ENCODE peak calls at places on chromosome 22, in four cellular contexts. S is IMR-90, R is mesenchymal stem cell, I is GM12878. K is an unnamed sample. For H3K36me3, the result is how much of the 10 kb centered on the place peaks cover.

GRCh38 chr22:23784215-23784732 is 2.5 kb upstream of the SMARCB1 start:
- DNase-seq in S (peak), R (peak), I (no peak), K (no peak)

GRCh38 chr22:20537325-20537756 is 29.9 kb downstream of the MED15 start:
- DNase-seq in S (no peak), R (no peak), I (no peak), K (no peak)

GRCh38 chr22:50304528-50305392 is 2.7 kb downstream of the PLXNB2 start:
- DNase-seq in S (no peak), R (no peak), I (no peak), K (peak)

GRCh38 chr22:21942407-21942895 is 10.2 kb downstream of the PPM1F start:
- DNase-seq in S (peak), R (peak), I (no peak), K (peak)

GRCh38 chr22:48940988-48941902 is 886.4 kb downstream of the BRD1 start:
- DNase-seq in S (no peak), R (no peak), I (no peak), K (no peak)

GRCh38 chr22:36435516-36436415 is 45.7 kb downstream of the TXN2 start:
- DNase-seq in S (no peak), R (peak), I (peak), K (no peak)

GRCh38 chr22:18100781-18101180 is 9.8 kb upstream of the TUBA8 start:
- DNase-seq in S (no peak), R (no peak), I (no peak), K (no peak)

GRCh38 chr22:47687364-47687655 is 924.9 kb downstream of the TBC1D22A start:
- DNase-seq in S (no peak), R (no peak), I (no peak), K (no peak)

GRCh38 chr22:47192651-47193437 is 430.4 kb downstream of the TBC1D22A start:
- DNase-seq in S (no peak), R (no peak), I (no peak), K (no peak)

GRCh38 chr22:49903322-49904039 is 14.8 kb downstream of the ALG12 start:
- DNase-seq in S (no peak), R (no peak), I (no peak), K (no peak)

GRCh38 chr22:27137809-27138400 is 480.5 kb downstream of the MIAT start:
- DNase-seq in S (no peak), R (no peak), I (no peak), K (no peak)

GRCh38 chr22:30829901-30830550 is 135.4 kb downstream of the OSBP2 start:
- DNase-seq in S (peak), R (no peak), I (no peak), K (peak)

GRCh38 chr22:19405133-19405532 is 26.4 kb downstream of the HIRA start:
- DNase-seq in S (no peak), R (no peak), I (no peak), K (no peak)
- H3K36me3 ChIP-seq in S (under half), R (under half), I (under half), K (under half)

GRCh38 chr22:46104881-46105493 is 45.3 kb upstream of the PPARA start:
- DNase-seq in S (no peak), R (no peak), I (no peak), K (peak)

GRCh38 chr22:46103181-46103580 is 47.1 kb upstream of the PPARA start:
- DNase-seq in S (no peak), R (no peak), I (no peak), K (no peak)

GRCh38 chr22:46104170-46104880 is 46.0 kb upstream of the PPARA start:
- DNase-seq in S (no peak), R (no peak), I (no peak), K (peak)

GRCh38 chr22:46102752-46103151 is 47.6 kb upstream of the PPARA start:
- DNase-seq in S (no peak), R (no peak), I (no peak), K (peak)

GRCh38 chr22:46103664-46104063 is 46.7 kb upstream of the PPARA start:
- DNase-seq in S (no peak), R (no peak), I (no peak), K (no peak)
- H3K4me2 ChIP-seq in S (no peak), R (no peak), I (no peak), K (no peak)

GRCh38 chr22:26086359-26086758 is 82.9 kb upstream of the SEZ6L start:
- DNase-seq in S (no peak), R (no peak), I (no peak), K (peak)
- H3K36me3 ChIP-seq in S (under half), R (under half), I (under half), K (under half)

DNA sequence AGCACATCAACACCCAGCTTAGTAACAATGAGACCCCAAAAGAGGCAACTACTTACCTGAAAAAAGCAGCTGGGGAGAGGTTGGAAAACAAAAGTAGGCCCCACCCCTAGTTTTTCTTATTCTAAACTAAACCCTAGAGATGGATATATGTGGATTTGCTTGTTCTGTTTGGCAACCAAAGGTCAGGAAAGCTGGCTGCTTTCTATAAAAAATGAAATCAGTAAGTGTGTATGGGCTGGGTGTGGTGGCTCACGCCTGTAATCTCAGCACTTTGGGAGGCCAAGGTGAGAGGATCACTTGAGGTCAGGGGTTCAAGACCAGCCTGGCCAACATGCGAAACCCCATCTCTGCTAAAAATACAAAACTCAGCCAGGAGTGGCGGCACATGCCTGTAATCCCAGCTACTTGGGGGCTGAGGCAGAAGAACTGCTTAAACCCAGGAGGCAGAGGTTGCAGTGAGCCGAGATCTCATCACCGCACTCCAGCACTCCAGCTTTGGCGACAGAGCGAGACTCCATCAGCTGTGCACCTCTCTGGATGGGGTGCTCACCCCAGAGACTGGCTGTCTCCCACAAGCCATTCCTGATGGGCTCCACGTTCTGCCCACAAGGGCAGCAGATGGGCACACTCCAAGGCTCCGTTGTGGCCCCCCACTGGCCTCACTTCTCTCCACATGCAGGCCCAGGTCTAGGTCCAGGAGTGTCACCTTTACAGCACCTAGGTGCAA is 30.0 kb downstream of the PACSIN2 start:
- DNase-seq in S (no peak), R (no peak), I (no peak), K (no peak)
- H3K4me2 ChIP-seq in S (no peak), R (no peak), I (no peak), K (no peak)

GRCh38 chr22:41350087-41350486 is 31.7 kb upstream of the TEF start:
- DNase-seq in S (no peak), R (peak), I (no peak), K (peak)

GRCh38 chr22:41344189-41344788 is 37.5 kb upstream of the TEF start:
- DNase-seq in S (no peak), R (no peak), I (no peak), K (no peak)

GRCh38 chr22:41348964-41349484 is 32.7 kb upstream of the TEF start:
- DNase-seq in S (no peak), R (no peak), I (no peak), K (no peak)

GRCh38 chr22:41345807-41346335 is 35.9 kb upstream of the TEF start:
- DNase-seq in S (no peak), R (no peak), I (no peak), K (no peak)

DNA sequence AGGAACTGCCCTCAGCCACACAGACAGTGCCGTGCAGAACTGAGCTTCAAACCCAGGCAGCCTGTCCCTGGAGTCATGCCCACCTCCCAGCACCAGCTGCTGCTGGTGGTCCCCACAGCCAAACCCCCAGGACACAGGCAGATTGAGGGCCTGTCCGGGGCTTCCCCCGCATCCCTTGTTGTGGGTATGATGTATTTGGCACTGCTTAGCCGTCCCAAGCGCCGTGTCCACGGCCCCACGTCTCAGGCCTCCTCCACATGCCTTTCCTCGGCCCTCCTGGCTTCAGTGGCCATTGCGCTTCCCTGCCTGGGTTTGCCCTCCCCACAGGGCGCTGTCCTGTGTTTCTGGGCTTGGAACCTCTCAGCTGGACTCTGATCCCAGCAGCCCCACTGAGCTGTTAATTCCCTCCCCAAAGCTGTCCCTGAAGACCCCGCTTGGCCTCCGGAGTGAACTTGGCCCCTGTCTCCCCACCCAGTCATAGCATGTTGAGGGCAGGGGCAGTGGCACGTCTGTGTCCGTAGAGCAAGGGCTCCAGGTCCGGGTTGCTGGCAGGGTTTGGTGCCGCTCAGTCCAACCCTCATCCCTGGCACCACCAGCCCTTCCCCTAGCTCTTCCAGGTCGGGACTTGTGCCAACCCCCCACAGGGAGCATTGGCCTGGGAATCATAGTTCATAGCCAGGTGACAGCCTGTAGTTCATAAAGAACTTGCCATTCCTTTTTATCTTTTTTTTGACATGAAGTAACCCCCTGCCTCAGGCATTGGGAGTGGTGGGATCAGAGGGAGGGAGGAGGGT is 34.5 kb upstream of the TEF start:
- DNase-seq in S (no peak), R (no peak), I (no peak), K (no peak)
- H3K36me3 ChIP-seq in S (half or more), R (half or more), I (under half), K (under half)

K was measured in GM23248.